ENCODE peak calls at places on chromosomes 6 and 20, in four cellular contexts. One of them, this sample, is unnamed. For H3K4me1, the result is how much of the 10 kb centered on the place peaks cover.

GRCh38 chr6:45434401-45434741 is 56.6 kb upstream of the SUPT3H start:
- DNase-seq in fibroblast of lung: no peak
- DNase-seq in prostate gland: no peak
- DNase-seq in SJSA1: no peak
- DNase-seq in this sample: no peak

GRCh38 chr6:56652994-56653393 is 10.3 kb upstream of the DST start:
- DNase-seq in fibroblast of lung: peak
- DNase-seq in prostate gland: no peak
- DNase-seq in SJSA1: no peak
- DNase-seq in this sample: no peak

GRCh38 chr6:40419377-40419776 is 167.8 kb downstream of the LRFN2 start:
- DNase-seq in fibroblast of lung: no peak
- DNase-seq in prostate gland: no peak
- DNase-seq in SJSA1: no peak
- DNase-seq in this sample: no peak

GRCh38 chr6:45946887-45947286 is 68.8 kb downstream of the CLIC5 start:
- DNase-seq in fibroblast of lung: peak
- DNase-seq in prostate gland: no peak
- DNase-seq in SJSA1: no peak
- DNase-seq in this sample: no peak

GRCh38 chr6:131022691-131023090 is 40.4 kb downstream of the EPB41L2 start:
- DNase-seq in fibroblast of lung: no peak
- DNase-seq in prostate gland: no peak
- DNase-seq in SJSA1: no peak
- DNase-seq in this sample: no peak

GRCh38 chr6:996271-996852 is 303.4 kb upstream of the EXOC2 start:
- DNase-seq in fibroblast of lung: no peak
- DNase-seq in prostate gland: no peak
- DNase-seq in SJSA1: no peak
- DNase-seq in this sample: no peak

GRCh38 chr6:21348462-21349195 is 244.9 kb upstream of the SOX4 start:
- DNase-seq in fibroblast of lung: peak
- DNase-seq in prostate gland: no peak
- DNase-seq in SJSA1: no peak
- DNase-seq in this sample: no peak

GRCh38 chr6:120302041-120302440 is 952.5 kb upstream of the MAN1A1 start:
- DNase-seq in fibroblast of lung: no peak
- DNase-seq in prostate gland: no peak
- DNase-seq in SJSA1: no peak
- DNase-seq in this sample: no peak

GRCh38 chr6:16130932-16131387 is 2.1 kb downstream of the MYLIP start:
- DNase-seq in fibroblast of lung: peak
- DNase-seq in prostate gland: peak
- DNase-seq in SJSA1: no peak
- DNase-seq in this sample: peak

GRCh38 chr20:49207071-49207470 is 12.1 kb upstream of the DDX27 start:
- DNase-seq in fibroblast of lung: no peak
- DNase-seq in prostate gland: no peak
- DNase-seq in SJSA1: no peak
- DNase-seq in this sample: no peak

GRCh38 chr6:14744212-14744556 is 501.7 kb upstream of the JARID2 start:
- DNase-seq in fibroblast of lung: no peak
- DNase-seq in prostate gland: no peak
- DNase-seq in SJSA1: no peak
- DNase-seq in this sample: no peak

GRCh38 chr20:1415667-1416468 is 23.0 kb upstream of the FKBP1A start:
- DNase-seq in fibroblast of lung: peak
- DNase-seq in prostate gland: no peak
- DNase-seq in SJSA1: peak
- DNase-seq in this sample: no peak

GRCh38 chr6:41445268-41445667 is 100.9 kb upstream of the FOXP4 start:
- DNase-seq in fibroblast of lung: peak
- DNase-seq in prostate gland: no peak
- DNase-seq in SJSA1: no peak
- DNase-seq in this sample: no peak

GRCh38 chr6:19557191-19557590 is 280.0 kb upstream of the ID4 start:
- DNase-seq in fibroblast of lung: no peak
- DNase-seq in prostate gland: no peak
- DNase-seq in SJSA1: no peak
- DNase-seq in this sample: no peak

GRCh38 chr6:45590751-45591184 is 213.0 kb upstream of the SUPT3H start:
- DNase-seq in fibroblast of lung: peak
- DNase-seq in prostate gland: no peak
- DNase-seq in SJSA1: no peak
- DNase-seq in this sample: no peak

GRCh38 chr20:44271915-44272663 is 25.0 kb downstream of the GDAP1L1 start:
- DNase-seq in fibroblast of lung: no peak
- DNase-seq in prostate gland: no peak
- DNase-seq in SJSA1: no peak
- DNase-seq in this sample: peak

GRCh38 chr20:61661025-61661424 is 404.7 kb downstream of the TAF4 start:
- DNase-seq in fibroblast of lung: no peak
- DNase-seq in prostate gland: no peak
- DNase-seq in SJSA1: no peak
- DNase-seq in this sample: no peak

GRCh38 chr6:19692506-19693298 is 144.5 kb upstream of the ID4 start:
- DNase-seq in fibroblast of lung: no peak
- DNase-seq in prostate gland: no peak
- DNase-seq in SJSA1: no peak
- DNase-seq in this sample: no peak

GRCh38 chr6:90460067-90460466 is 126.8 kb downstream of the MAP3K7 start:
- DNase-seq in fibroblast of lung: peak
- DNase-seq in prostate gland: no peak
- DNase-seq in SJSA1: no peak
- DNase-seq in this sample: no peak

GRCh38 chr20:58652606-58653303 is 1.7 kb downstream of the STX16 start:
- DNase-seq in fibroblast of lung: peak
- DNase-seq in prostate gland: no peak
- DNase-seq in SJSA1: no peak
- DNase-seq in this sample: no peak

GRCh38 chr20:58651823-58652605 is 931 bp downstream of the STX16 start:
- DNase-seq in fibroblast of lung: peak
- DNase-seq in prostate gland: peak
- DNase-seq in SJSA1: no peak
- DNase-seq in this sample: peak

GRCh38 chr20:58650776-58651547 is at the start of gene STX16:
- DNase-seq in fibroblast of lung: peak
- DNase-seq in prostate gland: peak
- DNase-seq in SJSA1: peak
- DNase-seq in this sample: peak

GRCh38 chr20:58650181-58650775 is 805 bp upstream of the STX16 start:
- DNase-seq in fibroblast of lung: peak
- DNase-seq in prostate gland: no peak
- DNase-seq in SJSA1: no peak
- DNase-seq in this sample: no peak

GRCh38 chr20:58651548-58651822 is 402 bp downstream of the STX16 start:
- DNase-seq in fibroblast of lung: no peak
- DNase-seq in prostate gland: no peak
- DNase-seq in SJSA1: no peak
- DNase-seq in this sample: no peak
- H3K4me3 ChIP-seq in fibroblast of lung: peak
- H3K4me3 ChIP-seq in prostate gland: peak
- H3K4me3 ChIP-seq in SJSA1: peak
- H3K4me3 ChIP-seq in this sample: peak

DNA sequence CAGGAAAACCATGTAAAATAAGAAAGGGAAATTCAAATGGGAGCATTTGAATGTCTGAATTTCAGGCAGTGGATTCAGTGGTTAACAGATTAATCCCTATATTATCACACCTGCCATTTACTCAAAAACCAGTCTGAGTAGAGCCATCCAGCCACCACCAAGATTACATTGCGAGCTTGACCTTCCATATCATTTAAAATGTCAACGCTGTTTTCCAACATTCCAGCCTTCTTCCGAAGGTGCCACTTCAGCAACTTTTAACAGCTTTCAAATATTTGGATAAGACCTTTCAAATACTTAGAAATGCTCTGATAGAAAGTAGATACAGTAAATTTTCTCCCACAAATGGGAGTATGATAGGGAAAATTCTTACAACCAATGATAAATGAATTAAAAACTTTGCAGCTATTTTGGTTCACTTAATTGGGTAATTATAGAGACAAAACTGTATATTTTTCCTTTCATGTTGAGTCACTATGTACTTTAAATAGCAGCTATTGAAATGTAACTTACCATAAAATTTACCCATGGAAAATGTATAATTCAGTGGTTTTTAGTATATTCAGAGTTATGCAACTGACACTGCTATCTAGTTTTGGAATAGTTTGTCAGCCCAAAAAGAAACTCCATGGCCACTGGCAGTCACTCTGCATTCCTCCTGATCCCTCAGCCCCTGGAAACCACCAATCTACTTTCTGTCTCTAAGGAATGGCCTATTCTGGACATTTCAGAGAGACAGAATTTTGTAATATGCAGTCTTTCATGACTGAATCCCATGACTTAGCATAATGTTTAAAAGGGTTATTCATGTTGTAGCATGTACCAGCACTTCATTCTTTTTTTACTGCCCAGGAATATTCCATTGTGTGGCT is 21.6 kb downstream of the EZR start:
- DNase-seq in fibroblast of lung: peak
- DNase-seq in prostate gland: no peak
- DNase-seq in SJSA1: no peak
- DNase-seq in this sample: no peak
- H3K4me1 ChIP-seq in fibroblast of lung: under half
- H3K4me1 ChIP-seq in prostate gland: under half
- H3K4me1 ChIP-seq in SJSA1: under half
- H3K4me1 ChIP-seq in this sample: under half

DNA sequence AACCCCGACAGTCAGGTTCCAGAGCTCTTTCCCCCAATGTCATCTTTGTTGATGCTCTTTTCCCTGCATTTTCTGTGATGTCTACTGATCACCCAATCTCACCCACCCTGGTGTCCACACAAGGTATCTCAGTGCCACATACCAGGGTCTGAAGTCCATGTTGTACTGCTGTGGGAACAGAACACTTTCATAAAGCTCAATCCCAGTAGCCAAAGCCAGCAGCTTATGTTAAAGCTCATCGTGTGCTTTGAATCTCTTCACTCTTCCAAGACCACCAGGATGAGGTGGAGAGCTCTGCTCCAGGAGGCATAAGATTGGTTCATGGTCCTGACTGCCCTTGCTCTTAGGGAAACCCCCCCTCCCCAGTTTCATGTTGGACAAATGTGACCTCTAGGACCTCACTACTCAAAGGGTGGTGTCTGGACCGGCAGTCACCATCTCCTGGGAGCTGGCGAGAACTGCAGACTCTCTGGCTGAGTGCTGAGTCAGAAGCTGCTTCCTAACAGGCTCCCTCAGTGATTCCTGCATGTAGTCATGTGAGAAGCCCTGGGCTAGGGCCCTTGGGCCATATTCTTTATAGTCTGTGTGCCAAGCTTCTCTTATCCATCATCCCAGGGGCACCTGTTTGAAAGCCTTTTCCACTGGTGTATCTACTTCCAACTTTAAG is 13.4 kb upstream of the CPNE5 start:
- DNase-seq in fibroblast of lung: peak
- DNase-seq in prostate gland: no peak
- DNase-seq in SJSA1: no peak
- DNase-seq in this sample: no peak
- H3K27ac ChIP-seq in fibroblast of lung: peak
- H3K27ac ChIP-seq in prostate gland: peak
- H3K27ac ChIP-seq in SJSA1: peak
- H3K27ac ChIP-seq in this sample: no peak

GRCh38 chr6:49070411-49070810 is 392.6 kb downstream of the MMUT start:
- DNase-seq in fibroblast of lung: no peak
- DNase-seq in prostate gland: no peak
- DNase-seq in SJSA1: no peak
- DNase-seq in this sample: no peak
- H3K4me3 ChIP-seq in fibroblast of lung: no peak
- H3K4me3 ChIP-seq in prostate gland: no peak
- H3K4me3 ChIP-seq in SJSA1: no peak
- H3K4me3 ChIP-seq in this sample: no peak

DNA sequence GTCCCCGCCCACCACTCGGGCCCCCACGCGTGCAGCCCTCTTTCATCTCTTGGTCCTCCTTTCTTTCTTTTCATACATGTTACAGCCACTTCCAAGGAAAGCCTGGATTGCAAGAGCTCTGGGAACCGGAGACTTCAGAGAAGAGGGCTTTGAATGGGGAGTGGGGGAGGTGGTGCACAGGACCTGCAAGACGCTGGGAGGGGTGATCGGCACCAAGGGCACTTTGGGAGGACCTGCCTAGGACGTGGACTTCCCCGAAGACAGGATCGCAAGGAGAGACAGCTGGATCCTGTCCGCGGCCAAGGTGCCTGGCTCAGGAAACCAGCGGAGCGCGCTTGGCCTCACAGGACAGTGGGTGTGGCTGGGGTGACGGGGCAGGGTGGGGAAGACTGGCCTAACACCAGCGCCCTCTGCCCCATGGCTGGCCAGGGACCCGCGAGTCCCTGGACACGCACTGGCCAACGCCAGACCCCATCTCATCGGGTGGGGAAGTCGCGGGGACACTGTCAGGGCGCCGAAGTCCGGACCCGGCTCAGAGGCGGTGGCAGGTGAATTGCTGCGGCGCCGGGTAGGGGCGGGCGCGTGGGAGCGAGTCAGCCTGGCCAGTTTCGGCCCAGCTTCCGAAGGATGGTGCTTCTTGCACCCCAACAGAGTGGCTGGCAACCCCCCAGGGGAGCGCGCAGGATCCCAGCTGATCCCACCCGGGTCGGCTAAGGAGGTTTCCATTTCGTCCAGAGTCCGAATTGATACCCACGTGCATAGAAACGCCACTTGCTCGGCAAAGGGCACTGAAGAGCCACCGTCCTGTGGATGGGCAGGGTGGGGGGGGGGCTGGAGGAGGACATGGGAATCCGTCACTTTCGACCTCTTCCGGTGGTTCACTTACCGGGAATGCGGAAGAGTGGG is 714 bp upstream of the THBD start:
- DNase-seq in fibroblast of lung: no peak
- DNase-seq in prostate gland: no peak
- DNase-seq in SJSA1: peak
- DNase-seq in this sample: no peak
- H3K4me1 ChIP-seq in fibroblast of lung: under half
- H3K4me1 ChIP-seq in prostate gland: under half
- H3K4me1 ChIP-seq in SJSA1: under half
- H3K4me1 ChIP-seq in this sample: under half

GRCh38 chr6:112443666-112444065 is 96.5 kb downstream of the RFPL4B start:
- DNase-seq in fibroblast of lung: peak
- DNase-seq in prostate gland: no peak
- DNase-seq in SJSA1: no peak
- DNase-seq in this sample: no peak
- H3K27ac ChIP-seq in fibroblast of lung: no peak
- H3K27ac ChIP-seq in prostate gland: no peak
- H3K27ac ChIP-seq in SJSA1: no peak
- H3K27ac ChIP-seq in this sample: no peak

This sample was measured in iPS DF 6.9.